ENCODE peak calls at places on chromosomes 12 and 14, in ten cellular contexts. K is suprapubic skin; N is DND-41; B is breast epithelium; I is OCI-LY7; W is HCT116; X is mammary epithelial cell; C is tibial artery; M is naive thymus-derived CD4-positive, alpha-beta T cell; T is esophagus squamous epithelium. H is an unnamed sample. For H3K4me1, the result is how much of the 10 kb centered on the place peaks cover.

GRCh38 chr12:98274430-98275130 is 240.8 kb upstream of the TMPO start:
- DNase-seq in W (no peak), X (no peak), K (no peak), M (no peak), I (peak), N (no peak), T (no peak), B (no peak), C (no peak), H (no peak)

GRCh38 chr12:115140981-115141380 is 457.0 kb upstream of the TBX3 start:
- DNase-seq in I (no peak), B (no peak), W (no peak), T (no peak), X (no peak), N (no peak), M (no peak), K (no peak), C (no peak), H (no peak)

GRCh38 chr14:22598896-22599244 is 770 bp downstream of the ABHD4 start:
- DNase-seq in W (peak), X (peak), N (no peak), B (peak), C (peak), I (peak), M (no peak), T (no peak), K (no peak), H (no peak)

GRCh38 chr12:69240625-69240984 is 1.2 kb downstream of the CPSF6 start:
- DNase-seq in X (peak), N (peak), M (peak), B (no peak), C (no peak), T (no peak), K (no peak), I (peak), W (no peak), H (no peak)

GRCh38 chr12:40107803-40108620 is 2.1 kb upstream of the SLC2A13 start:
- DNase-seq in M (no peak), B (no peak), C (no peak), X (peak), K (no peak), N (no peak), I (no peak), T (no peak), W (no peak), H (no peak)

GRCh38 chr14:98949031-98949430 is 323.0 kb downstream of the BCL11B start:
- DNase-seq in T (no peak), N (no peak), I (no peak), K (no peak), C (no peak), X (no peak), M (no peak), W (no peak), B (no peak), H (no peak)

GRCh38 chr14:96086574-96087077 is 47.5 kb downstream of the C14orf132 start:
- DNase-seq in X (peak), T (no peak), M (no peak), N (no peak), K (peak), I (no peak), B (no peak), W (no peak), C (no peak), H (peak)

GRCh38 chr12:18430425-18431048 is 169.2 kb downstream of the PIK3C2G start:
- DNase-seq in C (no peak), I (peak), N (no peak), X (peak), K (no peak), T (no peak), B (no peak), W (peak), M (no peak), H (no peak)

GRCh38 chr12:99455350-99456037 is 192.1 kb upstream of the GARIN6 start:
- DNase-seq in W (peak), I (no peak), N (no peak), B (peak), X (peak), K (no peak), M (no peak), C (no peak), T (no peak), H (peak)

GRCh38 chr12:107283652-107284051 is 190.3 kb upstream of the CRY1 start:
- DNase-seq in C (no peak), B (no peak), M (no peak), I (no peak), W (no peak), T (no peak), X (no peak), K (no peak), N (no peak), H (no peak)

GRCh38 chr14:24082411-24083080 is 11.2 kb downstream of the CPNE6 start:
- DNase-seq in X (no peak), K (no peak), W (no peak), M (no peak), B (no peak), C (no peak), T (no peak), N (no peak), I (no peak), H (no peak)

GRCh38 chr14:68363841-68364711 is 428.8 kb downstream of the ZFP36L1 start:
- DNase-seq in I (no peak), C (peak), K (no peak), N (no peak), X (no peak), M (no peak), T (no peak), W (no peak), B (no peak), H (peak)

GRCh38 chr12:57449375-57449774 is 5.7 kb upstream of the INHBE start:
- DNase-seq in B (no peak), M (no peak), T (no peak), C (no peak), W (no peak), K (no peak), I (no peak), X (no peak), N (no peak), H (no peak)

GRCh38 chr12:1642513-1642912 is 13.5 kb downstream of the WNT5B start:
- DNase-seq in N (no peak), B (no peak), W (no peak), I (no peak), C (no peak), T (no peak), M (no peak), K (no peak), X (no peak), H (no peak)

GRCh38 chr14:74580275-74580672 is 31.8 kb downstream of the LTBP2 start:
- DNase-seq in M (no peak), T (no peak), I (no peak), W (no peak), N (no peak), X (no peak), B (no peak), K (no peak), C (no peak), H (peak)

DNA sequence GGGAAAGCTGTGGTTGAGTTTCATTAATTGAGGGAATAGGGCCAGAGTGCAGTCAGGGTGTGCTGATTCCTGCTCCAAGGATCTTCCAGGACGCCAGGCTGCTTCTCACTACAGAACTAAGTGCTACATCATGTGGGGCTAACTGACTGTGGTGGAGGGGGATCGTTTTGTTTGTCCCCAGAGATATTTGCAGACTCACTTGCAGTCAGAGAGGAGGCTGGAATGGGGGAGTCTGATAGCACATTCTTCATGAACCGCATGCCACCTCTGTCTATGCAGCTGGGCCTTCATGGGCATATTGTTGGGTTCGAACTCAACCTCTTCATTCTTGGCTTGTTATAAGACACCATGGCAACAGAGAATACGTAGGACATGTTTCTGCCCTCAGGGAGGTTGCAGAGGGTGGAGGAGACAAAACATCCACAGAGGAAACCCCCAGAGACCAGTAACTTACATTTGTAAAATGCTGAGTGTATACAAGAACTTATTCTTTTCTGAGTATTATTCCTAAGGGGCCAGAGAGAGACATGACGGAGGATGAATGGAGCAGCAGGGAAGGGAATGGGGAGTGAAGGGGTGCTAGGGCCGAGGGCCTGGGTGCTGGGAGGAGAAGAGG is 13.0 kb downstream of the KRT7 start:
- DNase-seq in N (no peak), C (no peak), X (no peak), T (no peak), M (no peak), B (no peak), I (no peak), K (peak), W (no peak), H (no peak)
- H3K27ac ChIP-seq in N (no peak), C (peak), X (peak), T (no peak), M (no peak), B (peak), I (no peak), K (peak), W (no peak), H (peak)

DNA sequence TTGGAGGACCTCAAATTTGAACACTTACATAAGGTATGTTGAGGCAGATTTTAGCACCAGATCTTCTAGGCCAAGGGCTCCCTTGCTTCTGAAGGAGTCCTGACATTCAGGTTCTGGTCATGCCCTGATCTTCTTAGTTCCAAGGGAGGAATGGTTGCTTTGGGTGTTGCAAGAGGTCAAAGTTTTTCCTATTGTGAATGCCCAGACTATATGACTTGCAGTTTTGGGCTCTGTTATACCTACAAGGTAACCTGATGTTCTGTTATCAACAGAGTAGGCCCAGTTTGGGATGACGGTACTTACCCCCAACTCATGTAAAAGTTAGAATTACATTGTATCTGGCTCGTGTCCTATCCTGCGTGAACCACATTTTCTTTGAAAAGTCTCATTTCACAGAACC is 69.1 kb upstream of the COCH start:
- DNase-seq in N (no peak), M (no peak), X (no peak), K (no peak), I (no peak), T (no peak), C (no peak), W (no peak), B (no peak), H (no peak)
- H3K4me3 ChIP-seq in N (no peak), M (no peak), X (no peak), K (no peak), I (no peak), T (no peak), C (no peak), W (no peak), B (no peak), H (no peak)

DNA sequence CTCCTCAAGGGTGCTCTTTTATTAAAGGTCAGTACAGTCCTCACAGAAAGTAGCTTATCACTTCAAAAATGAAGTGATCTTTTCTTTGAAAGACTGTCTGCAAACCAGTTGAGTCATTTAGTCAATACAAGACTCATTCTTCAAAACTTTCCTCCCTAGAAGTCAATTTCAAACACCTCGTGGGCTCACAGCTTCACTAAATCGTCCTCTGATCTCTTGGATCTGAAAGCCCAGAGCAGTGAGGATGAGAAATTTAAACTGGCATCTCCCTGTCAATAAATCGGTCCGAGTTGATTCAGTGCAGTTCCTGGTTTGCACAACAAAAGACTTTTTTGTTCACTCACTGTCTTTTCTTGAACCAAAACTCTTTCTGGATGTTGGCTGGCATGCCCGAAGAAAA is 44.5 kb downstream of the NUAK1 start:
- DNase-seq in B (no peak), M (no peak), W (no peak), T (no peak), N (no peak), X (no peak), C (no peak), K (no peak), I (no peak), H (no peak)
- H3K4me1 ChIP-seq in B (under half), M (under half), W (under half), T (half or more), N (under half), X (under half), C (half or more), K (half or more), I (under half), H (under half)

GRCh38 chr12:4587108-4587507 is 25.1 kb downstream of the DYRK4 start:
- DNase-seq in X (no peak), M (no peak), C (no peak), K (no peak), B (no peak), T (no peak), W (no peak), N (no peak), I (no peak), H (no peak)
- H3K27ac ChIP-seq in X (no peak), M (no peak), C (no peak), K (no peak), B (no peak), T (no peak), W (no peak), N (no peak), I (no peak), H (no peak)

DNA sequence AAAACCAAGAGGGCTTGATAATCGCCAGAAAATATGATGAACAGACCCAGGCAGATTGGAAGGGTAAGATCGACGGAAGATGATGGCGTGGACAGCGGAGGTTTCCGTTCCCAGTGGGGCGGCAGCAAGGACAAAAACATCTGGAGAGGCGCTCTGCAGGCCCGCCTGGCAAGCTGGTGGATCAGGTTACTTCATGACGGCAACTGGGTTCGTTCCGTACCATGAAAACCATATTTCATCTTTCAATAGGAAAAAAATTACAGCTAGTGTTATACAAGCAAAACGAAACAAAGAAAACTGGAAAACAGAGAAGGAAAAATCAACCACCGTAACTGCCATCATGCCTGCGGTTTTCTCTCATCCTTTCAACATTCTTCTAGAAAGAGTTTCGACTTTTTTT is 210.6 kb downstream of the FOXN3 start:
- DNase-seq in B (no peak), T (no peak), W (no peak), I (no peak), N (no peak), C (no peak), K (no peak), X (no peak), M (no peak), H (no peak)
- H3K4me3 ChIP-seq in B (no peak), T (no peak), W (no peak), I (no peak), N (no peak), C (no peak), K (no peak), X (no peak), M (no peak), H (no peak)

GRCh38 chr14:104505085-104506074 is 74.2 kb upstream of the C14orf180 start:
- DNase-seq in B (no peak), N (no peak), K (no peak), M (no peak), T (no peak), W (no peak), X (no peak), C (no peak), I (no peak), H (peak)
- H3K4me1 ChIP-seq in B (under half), N (under half), K (under half), M (under half), T (under half), W (under half), X (under half), C (under half), I (under half), H (under half)

DNA sequence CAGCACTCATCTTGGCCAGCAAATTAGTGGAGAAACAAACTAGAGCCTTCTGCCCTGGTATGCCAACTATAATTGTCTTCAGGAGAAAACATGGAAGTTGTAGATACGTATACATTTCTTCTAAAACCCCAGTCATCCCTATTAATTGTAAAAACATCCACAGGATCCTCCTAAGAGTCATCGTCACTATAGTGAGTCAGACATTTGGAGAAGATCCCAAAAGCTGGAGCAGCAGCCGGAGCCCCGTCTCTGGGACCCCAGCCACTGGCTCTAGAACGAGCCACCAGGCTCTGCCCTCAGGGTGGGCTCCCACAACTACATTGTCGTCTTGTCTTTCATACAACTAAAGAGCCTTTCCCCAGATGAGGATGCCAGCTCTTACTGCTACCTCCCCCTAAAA is 15.5 kb downstream of the PRKAB1 start:
- DNase-seq in B (no peak), N (no peak), C (no peak), M (no peak), X (no peak), T (no peak), I (no peak), W (no peak), K (no peak), H (no peak)
- H3K27ac ChIP-seq in B (no peak), N (no peak), C (no peak), M (no peak), X (no peak), T (no peak), I (peak), W (no peak), K (no peak), H (no peak)

H was measured in aorta.